ENCODE peak calls at places on chromosomes 3 and 15, in ten cellular contexts. W is spleen, X is upper lobe of left lung, J is tibial nerve, C is nephron progenitor cell, U is HFF-Myc, T is Caco-2, Z is bronchial epithelial cell, V is astrocyte, P is IMR-90. Y is an unnamed sample.

GRCh38 chr3:120258009-120258408 is 27.0 kb downstream of the GPR156 start:
- DNase-seq in W (no peak), T (no peak), C (no peak), Z (no peak), J (no peak), P (no peak), X (no peak), U (no peak), V (no peak), Y (no peak)

GRCh38 chr3:183576487-183577107 is 21.1 kb upstream of the KLHL6 start:
- DNase-seq in W (no peak), U (no peak), J (no peak), T (no peak), V (no peak), P (no peak), C (no peak), Z (no peak), X (no peak), Y (peak; percentile 58)

GRCh38 chr15:63791236-63791635 is 42.5 kb downstream of the HERC1 start:
- DNase-seq in P (peak; percentile 61), X (no peak), Z (peak; percentile 55), C (no peak), V (no peak), J (no peak), W (no peak), T (no peak), U (no peak), Y (no peak)

GRCh38 chr3:170043506-170043905 is 5.7 kb downstream of the GPR160 start:
- DNase-seq in X (no peak), J (no peak), T (no peak), U (no peak), V (no peak), W (no peak), Z (no peak), P (no peak), C (no peak), Y (no peak)

GRCh38 chr15:32641517-32642059 is at the start of gene SCG5:
- DNase-seq in U (no peak), W (no peak), J (no peak), P (peak; percentile 49), V (peak; percentile 47), C (peak; percentile 75), T (no peak), Z (peak; percentile 38), X (peak; percentile 38), Y (peak; percentile 69)

GRCh38 chr15:45234562-45235235 is 17.3 kb upstream of the SLC28A2 start:
- DNase-seq in P (no peak), W (no peak), C (no peak), Z (no peak), T (no peak), J (no peak), U (no peak), V (no peak), X (no peak), Y (no peak)

GRCh38 chr3:147472846-147473245 is 63.7 kb downstream of the ZIC1 start:
- DNase-seq in T (no peak), V (no peak), C (no peak), J (no peak), P (no peak), Z (no peak), W (no peak), X (no peak), U (no peak), Y (no peak)

GRCh38 chr15:77528290-77528967 is 104.3 kb downstream of the LINGO1 start:
- DNase-seq in V (no peak), Z (no peak), T (no peak), C (no peak), W (peak; percentile 49), U (no peak), X (no peak), J (no peak), P (no peak), Y (no peak)

GRCh38 chr15:48040166-48040817 is 80.5 kb upstream of the SLC24A5 start:
- DNase-seq in T (no peak), C (no peak), Z (peak; percentile 54), W (no peak), P (peak; percentile 9), U (peak; percentile 10), J (no peak), V (peak; percentile 61), X (peak; percentile 55), Y (peak; percentile 26)

GRCh38 chr3:122697952-122698625 is 17.4 kb downstream of the PARP14 start:
- DNase-seq in W (no peak), V (peak; percentile 13), C (no peak), Z (peak; percentile 85), P (no peak), T (no peak), X (no peak), J (no peak), U (no peak), Y (no peak)

GRCh38 chr3:101391413-101391812 is 71.0 kb upstream of the IMPG2 start:
- DNase-seq in W (no peak), P (no peak), C (no peak), V (no peak), J (no peak), U (no peak), T (no peak), Z (no peak), X (no peak), Y (no peak)

GRCh38 chr3:116777181-116777840 is 67.7 kb downstream of the TUSC7 start:
- DNase-seq in J (no peak), C (no peak), X (no peak), U (no peak), W (no peak), T (no peak), P (peak; percentile 50), V (no peak), Z (peak; percentile 6), Y (no peak)

GRCh38 chr3:50322386-50323091 is at the start of gene HYAL2:
- DNase-seq in U (no peak), X (peak; percentile 60), J (no peak), Z (no peak), W (peak; percentile 89), T (no peak), V (no peak), C (no peak), P (no peak), Y (peak; percentile 58)

GRCh38 chr3:57927916-57928315 is 80.3 kb upstream of the FLNB start:
- DNase-seq in V (no peak), T (no peak), U (no peak), W (no peak), Z (no peak), X (no peak), P (peak; percentile 52), J (no peak), C (no peak), Y (peak; percentile 34)

GRCh38 chr3:57927166-57927565 is 81.1 kb upstream of the FLNB start:
- DNase-seq in V (no peak), P (no peak), C (no peak), X (no peak), Z (no peak), T (no peak), W (no peak), U (no peak), J (no peak), Y (no peak)

GRCh38 chr3:57929988-57930387 is 78.2 kb upstream of the FLNB start:
- DNase-seq in X (no peak), U (no peak), T (no peak), J (no peak), V (no peak), C (no peak), W (no peak), P (no peak), Z (no peak), Y (no peak)

GRCh38 chr3:57933589-57933988 is 74.6 kb upstream of the FLNB start:
- DNase-seq in J (no peak), C (no peak), U (no peak), W (no peak), X (no peak), V (no peak), P (no peak), Z (no peak), T (no peak), Y (no peak)

GRCh38 chr3:57928511-57928910 is 79.7 kb upstream of the FLNB start:
- DNase-seq in X (no peak), T (no peak), W (no peak), P (no peak), J (no peak), U (no peak), C (no peak), V (no peak), Z (no peak), Y (no peak)
- TF ChIP-seq CTCF in X (no peak), T (no peak), W (no peak), P (no peak), J (no peak), U (no peak), C (no peak), V (no peak), Z (no peak), Y (no peak)

GRCh38 chr3:127857270-127857801 is 35.0 kb upstream of the MGLL start:
- DNase-seq in J (no peak), C (no peak), T (no peak), X (no peak), Z (no peak), U (no peak), W (no peak), V (no peak), P (peak; percentile 11), Y (peak; percentile 7)
- TF ChIP-seq CTCF in J (no peak), C (no peak), T (no peak), X (no peak), Z (peak; percentile 34), U (no peak), W (no peak), V (peak; percentile 5), P (no peak), Y (no peak)

GRCh38 chr3:112114558-112115160 is 18.4 kb downstream of the GCSAM start:
- DNase-seq in J (no peak), C (no peak), T (no peak), Z (no peak), P (no peak), V (no peak), X (no peak), U (no peak), W (no peak), Y (no peak)

GRCh38 chr3:112109313-112109712 is 23.1 kb downstream of the C3orf52 start:
- DNase-seq in T (no peak), V (no peak), U (no peak), P (no peak), W (no peak), C (no peak), Z (no peak), J (no peak), X (no peak), Y (no peak)

GRCh38 chr3:112115806-112116383 is 17.2 kb downstream of the GCSAM start:
- DNase-seq in X (no peak), J (no peak), V (no peak), T (no peak), P (no peak), U (no peak), W (no peak), C (no peak), Z (no peak), Y (no peak)

GRCh38 chr3:112115161-112115739 is 17.8 kb downstream of the GCSAM start:
- DNase-seq in X (no peak), W (no peak), Z (no peak), J (no peak), V (no peak), T (no peak), P (no peak), U (no peak), C (no peak), Y (no peak)

GRCh38 chr3:112111785-112112402 is 21.2 kb downstream of the GCSAM start:
- DNase-seq in V (peak; percentile 38), X (peak; percentile 50), W (no peak), P (peak; percentile 77), T (peak; percentile 65), U (peak; percentile 46), C (peak; percentile 45), J (no peak), Z (peak; percentile 72), Y (peak; percentile 80)
- TF ChIP-seq CTCF in V (peak; percentile 64), X (peak; percentile 65), W (peak; percentile 81), P (peak; percentile 72), T (peak; percentile 73), U (peak; percentile 85), C (peak; percentile 72), J (peak; percentile 59), Z (peak; percentile 83), Y (peak; percentile 92)

GRCh38 chr3:133444071-133444774 is 44.4 kb downstream of the BFSP2 start:
- DNase-seq in T (no peak), P (peak; percentile 24), Z (peak; percentile 92), X (no peak), C (no peak), J (no peak), V (peak; percentile 36), U (no peak), W (no peak), Y (peak; percentile 61)
- TF ChIP-seq CTCF in T (no peak), P (peak; percentile 24), Z (no peak), X (no peak), C (no peak), J (no peak), V (no peak), U (no peak), W (no peak), Y (no peak)